ENCODE peak calls at places on chromosomes 12 and 14, in seven cellular contexts. W is cardiac fibroblast, B is heart left ventricle, E is H7, F is lower leg skin, K is aorta, D is ovary. R is an unnamed sample.

GRCh38 chr14:67343601-67344230 is 15.9 kb downstream of the ATP6V1D start:
- DNase-seq in B (no peak), F (no peak), E (no peak), D (no peak), W (no peak), K (no peak), R (no peak)

GRCh38 chr12:3129301-3130052 is 52.3 kb downstream of the TSPAN9 start:
- DNase-seq in K (peak; percentile 59), F (no peak), E (no peak), B (no peak), D (no peak), W (peak; percentile 63), R (no peak)

GRCh38 chr12:122245553-122245952 is 19.7 kb upstream of the DIABLO start:
- DNase-seq in F (no peak), D (no peak), W (no peak), E (no peak), K (no peak), B (no peak), R (no peak)

GRCh38 chr14:45038256-45038655 is 45.7 kb upstream of the PRPF39 start:
- DNase-seq in D (no peak), W (no peak), K (no peak), E (no peak), B (no peak), F (no peak), R (no peak)

GRCh38 chr12:130441771-130442760 is 104.4 kb downstream of the PIWIL1 start:
- DNase-seq in F (no peak), D (no peak), K (peak; percentile 41), B (no peak), E (no peak), W (no peak), R (no peak)

GRCh38 chr12:131943876-131944275 is 5.9 kb upstream of the EP400 start:
- DNase-seq in D (peak; percentile 18), E (no peak), K (peak; percentile 41), W (no peak), F (peak; percentile 17), B (no peak), R (no peak)

GRCh38 chr12:42023733-42024494 is 120.8 kb downstream of the GXYLT1 start:
- DNase-seq in F (peak; percentile 92), B (peak; percentile 71), W (peak; percentile 81), K (peak; percentile 92), E (peak; percentile 63), D (peak; percentile 77), R (no peak)

GRCh38 chr12:40137252-40137651 is 31.4 kb upstream of the SLC2A13 start:
- DNase-seq in E (no peak), B (no peak), F (no peak), K (no peak), D (no peak), W (peak; percentile 1), R (no peak)

GRCh38 chr12:104519190-104519857 is 62.6 kb downstream of the CHST11 start:
- DNase-seq in E (no peak), K (no peak), D (no peak), F (no peak), B (no peak), W (no peak), R (no peak)

GRCh38 chr14:102007916-102008418 is 43.6 kb downstream of the DYNC1H1 start:
- DNase-seq in F (no peak), W (no peak), D (no peak), B (no peak), E (no peak), K (no peak), R (no peak)

GRCh38 chr14:55814873-55815272 is 234.9 kb downstream of the KTN1 start:
- DNase-seq in E (no peak), F (no peak), B (no peak), K (no peak), W (peak; percentile 37), D (no peak), R (no peak)

GRCh38 chr14:75452324-75452723 is 24.5 kb downstream of the JDP2 start:
- DNase-seq in B (no peak), D (no peak), W (peak; percentile 32), K (peak; percentile 76), F (no peak), E (no peak), R (no peak)

GRCh38 chr12:66596189-66596588 is 82.7 kb downstream of the GRIP1 start:
- DNase-seq in K (no peak), D (no peak), E (no peak), F (no peak), W (peak; percentile 33), B (no peak), R (no peak)

GRCh38 chr12:54277823-54278276 is 2.1 kb downstream of the CBX5 start:
- DNase-seq in E (no peak), W (peak; percentile 62), D (no peak), B (no peak), K (peak; percentile 17), F (no peak), R (no peak)

GRCh38 chr12:117143008-117143532 is 43.9 kb upstream of the TESC start:
- DNase-seq in W (no peak), K (no peak), B (no peak), E (no peak), F (no peak), D (no peak), R (no peak)

GRCh38 chr14:61326847-61327246 is 5.5 kb downstream of the PRKCH start:
- DNase-seq in W (peak; percentile 81), K (peak; percentile 85), D (peak; percentile 52), F (peak; percentile 94), E (peak; percentile 75), B (peak; percentile 83), R (no peak)

GRCh38 chr12:79406993-79407392 is 283.8 kb downstream of the PAWR start:
- DNase-seq in B (no peak), F (no peak), D (no peak), E (no peak), K (no peak), W (no peak), R (no peak)

GRCh38 chr14:90721619-90722305 is 94.5 kb downstream of the TTC7B start:
- DNase-seq in F (no peak), D (no peak), B (no peak), W (no peak), E (no peak), K (no peak), R (no peak)

GRCh38 chr14:30559638-30560071 is 697 bp downstream of the G2E3 start:
- DNase-seq in K (no peak), F (no peak), E (peak; percentile 25), W (peak; percentile 40), B (no peak), D (no peak), R (no peak)

GRCh38 chr12:83807906-83808305 is 1104.7 kb downstream of the SLC6A15 start:
- DNase-seq in B (no peak), D (no peak), F (no peak), K (no peak), W (no peak), E (no peak), R (no peak)

GRCh38 chr12:4829161-4829792 is 80.4 kb upstream of the KCNA1 start:
- DNase-seq in D (no peak), B (no peak), W (no peak), K (no peak), E (no peak), F (no peak), R (no peak)

GRCh38 chr12:29256598-29256997 is 107.5 kb downstream of the FAR2 start:
- DNase-seq in W (no peak), B (no peak), D (no peak), E (no peak), F (no peak), K (no peak), R (no peak)

GRCh38 chr12:53219116-53219955 is 12.3 kb upstream of the ITGB7 start:
- DNase-seq in E (no peak), W (peak; percentile 54), K (peak; percentile 86), D (no peak), B (peak; percentile 67), F (no peak), R (no peak)

GRCh38 chr14:93970967-93971634 is 5.3 kb downstream of the ASB2 start:
- DNase-seq in K (no peak), F (no peak), D (no peak), E (no peak), B (no peak), W (no peak), R (no peak)
- H3K4me3 ChIP-seq in K (no peak overlapping the region), F (no peak overlapping the region), D (no peak overlapping the region), E (no peak overlapping the region), B (no peak overlapping the region), W (peak overlapping the region; percentile 17), R (no peak overlapping the region)

GRCh38 chr12:109993091-109993490 is 3.1 kb downstream of the GIT2 start:
- DNase-seq in W (no peak), K (no peak), F (no peak), B (no peak), D (no peak), E (no peak), R (no peak)
- H3K4me3 ChIP-seq in W (no peak overlapping the region), K (no peak overlapping the region), F (no peak overlapping the region), B (no peak overlapping the region), D (no peak overlapping the region), E (no peak overlapping the region), R (no peak overlapping the region)

GRCh38 chr12:110778801-110779577 is 36.3 kb upstream of the PPP1CC start:
- DNase-seq in W (no peak), B (no peak), K (no peak), E (no peak), D (no peak), F (no peak), R (no peak)

GRCh38 chr12:110774824-110775223 is 32.1 kb upstream of the PPP1CC start:
- DNase-seq in W (no peak), E (no peak), F (no peak), K (no peak), B (no peak), D (no peak), R (no peak)

GRCh38 chr12:110775997-110776396 is 33.3 kb upstream of the PPP1CC start:
- DNase-seq in E (no peak), K (no peak), D (no peak), B (no peak), W (no peak), F (no peak), R (no peak)

GRCh38 chr12:110780448-110780847 is 37.8 kb upstream of the PPP1CC start:
- DNase-seq in D (no peak), K (no peak), W (no peak), B (no peak), E (no peak), F (no peak), R (no peak)

GRCh38 chr12:110776410-110776809 is 33.7 kb upstream of the PPP1CC start:
- DNase-seq in K (no peak), F (no peak), E (no peak), W (no peak), D (no peak), B (no peak), R (no peak)
- H3K4me3 ChIP-seq in K (no peak overlapping the region), F (no peak overlapping the region), E (no peak overlapping the region), W (no peak overlapping the region), D (no peak overlapping the region), B (no peak overlapping the region), R (no peak overlapping the region)

DNA sequence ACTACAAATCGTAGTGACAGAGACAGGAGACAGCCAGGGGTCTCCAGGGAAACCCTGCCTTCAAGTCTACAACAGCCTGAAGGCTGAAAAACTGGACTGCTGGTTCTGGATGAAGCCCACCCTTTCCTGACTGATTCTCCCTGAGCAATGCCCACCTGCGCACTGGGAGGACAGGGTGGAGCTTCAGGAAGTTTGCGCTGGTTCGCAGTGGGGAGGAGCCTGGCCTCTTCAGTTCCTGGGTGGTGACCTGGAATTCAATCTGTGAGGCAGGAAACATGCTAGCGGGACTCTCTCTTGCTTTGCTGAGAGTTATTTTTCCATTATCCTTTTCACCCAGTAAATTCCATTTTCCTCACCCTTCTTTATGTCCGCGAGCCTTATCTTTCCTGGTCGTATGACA is 600.8 kb downstream of the TRHDE start:
- DNase-seq in K (no peak), B (no peak), E (no peak), W (no peak), D (no peak), F (no peak), R (no peak)
- H3K4me3 ChIP-seq in K (no peak overlapping the region), B (no peak overlapping the region), E (no peak overlapping the region), W (no peak overlapping the region), D (no peak overlapping the region), F (no peak overlapping the region), R (no peak overlapping the region)

R was measured in AG04449.